ENCODE peak calls at places on chromosomes 1 and 21, in eight cellular contexts. One of them, this sample, is unnamed.

GRCh38 chr1:21536223-21536622 is 27.0 kb downstream of the ALPL start:
- DNase-seq in astrocyte: no peak
- DNase-seq in substantia nigra: no peak
- DNase-seq in SW 1271: no peak
- DNase-seq in activated CD8-positive, alpha-beta memory T cell treated with anti-CD3 and anti-CD28 coated beads, Interleukin-2, amount 10 ng/mL, durations not matched to agents 7 days and 5 days: no peak
- DNase-seq in tibial artery: peak
- DNase-seq in CD8-positive, alpha-beta memory T cell: no peak
- DNase-seq in GDM1: no peak
- DNase-seq in this sample: no peak

GRCh38 chr1:67097305-67097704 is 37.5 kb downstream of the C1orf141 start:
- DNase-seq in astrocyte: no peak
- DNase-seq in substantia nigra: no peak
- DNase-seq in SW 1271: no peak
- DNase-seq in activated CD8-positive, alpha-beta memory T cell treated with anti-CD3 and anti-CD28 coated beads, Interleukin-2, amount 10 ng/mL, durations not matched to agents 7 days and 5 days: no peak
- DNase-seq in tibial artery: no peak
- DNase-seq in CD8-positive, alpha-beta memory T cell: no peak
- DNase-seq in GDM1: no peak
- DNase-seq in this sample: no peak

GRCh38 chr1:56301791-56302190 is 277.6 kb downstream of the PLPP3 start:
- DNase-seq in astrocyte: peak
- DNase-seq in substantia nigra: no peak
- DNase-seq in SW 1271: no peak
- DNase-seq in activated CD8-positive, alpha-beta memory T cell treated with anti-CD3 and anti-CD28 coated beads, Interleukin-2, amount 10 ng/mL, durations not matched to agents 7 days and 5 days: no peak
- DNase-seq in tibial artery: no peak
- DNase-seq in CD8-positive, alpha-beta memory T cell: no peak
- DNase-seq in GDM1: no peak
- DNase-seq in this sample: no peak

GRCh38 chr21:31974454-31974985 is 101.7 kb downstream of the HUNK start:
- DNase-seq in astrocyte: no peak
- DNase-seq in substantia nigra: no peak
- DNase-seq in SW 1271: no peak
- DNase-seq in activated CD8-positive, alpha-beta memory T cell treated with anti-CD3 and anti-CD28 coated beads, Interleukin-2, amount 10 ng/mL, durations not matched to agents 7 days and 5 days: peak
- DNase-seq in tibial artery: no peak
- DNase-seq in CD8-positive, alpha-beta memory T cell: no peak
- DNase-seq in GDM1: no peak
- DNase-seq in this sample: no peak

GRCh38 chr1:228691926-228692325 is 43.4 kb upstream of the RHOU start:
- DNase-seq in astrocyte: peak
- DNase-seq in substantia nigra: no peak
- DNase-seq in SW 1271: peak
- DNase-seq in activated CD8-positive, alpha-beta memory T cell treated with anti-CD3 and anti-CD28 coated beads, Interleukin-2, amount 10 ng/mL, durations not matched to agents 7 days and 5 days: peak
- DNase-seq in tibial artery: no peak
- DNase-seq in CD8-positive, alpha-beta memory T cell: no peak
- DNase-seq in GDM1: no peak
- DNase-seq in this sample: peak

GRCh38 chr1:21742578-21742977 is 40.4 kb downstream of the USP48 start:
- DNase-seq in astrocyte: no peak
- DNase-seq in substantia nigra: no peak
- DNase-seq in SW 1271: no peak
- DNase-seq in activated CD8-positive, alpha-beta memory T cell treated with anti-CD3 and anti-CD28 coated beads, Interleukin-2, amount 10 ng/mL, durations not matched to agents 7 days and 5 days: no peak
- DNase-seq in tibial artery: no peak
- DNase-seq in CD8-positive, alpha-beta memory T cell: no peak
- DNase-seq in GDM1: no peak
- DNase-seq in this sample: no peak

GRCh38 chr1:176033474-176033873 is 173.6 kb downstream of the COP1 start:
- DNase-seq in astrocyte: peak
- DNase-seq in substantia nigra: no peak
- DNase-seq in SW 1271: no peak
- DNase-seq in activated CD8-positive, alpha-beta memory T cell treated with anti-CD3 and anti-CD28 coated beads, Interleukin-2, amount 10 ng/mL, durations not matched to agents 7 days and 5 days: no peak
- DNase-seq in tibial artery: no peak
- DNase-seq in CD8-positive, alpha-beta memory T cell: no peak
- DNase-seq in GDM1: no peak
- DNase-seq in this sample: no peak

GRCh38 chr1:53130598-53130877 is 11.9 kb downstream of the SLC1A7 start:
- DNase-seq in astrocyte: no peak
- DNase-seq in substantia nigra: no peak
- DNase-seq in SW 1271: no peak
- DNase-seq in activated CD8-positive, alpha-beta memory T cell treated with anti-CD3 and anti-CD28 coated beads, Interleukin-2, amount 10 ng/mL, durations not matched to agents 7 days and 5 days: no peak
- DNase-seq in tibial artery: peak
- DNase-seq in CD8-positive, alpha-beta memory T cell: no peak
- DNase-seq in GDM1: no peak
- DNase-seq in this sample: no peak

GRCh38 chr1:11691928-11692711 is 610 bp downstream of the DRAXIN start:
- DNase-seq in astrocyte: no peak
- DNase-seq in substantia nigra: no peak
- DNase-seq in SW 1271: no peak
- DNase-seq in activated CD8-positive, alpha-beta memory T cell treated with anti-CD3 and anti-CD28 coated beads, Interleukin-2, amount 10 ng/mL, durations not matched to agents 7 days and 5 days: no peak
- DNase-seq in tibial artery: no peak
- DNase-seq in CD8-positive, alpha-beta memory T cell: no peak
- DNase-seq in GDM1: no peak
- DNase-seq in this sample: no peak

GRCh38 chr1:74771913-74772515 is 39.1 kb downstream of the TYW3 start:
- DNase-seq in astrocyte: peak
- DNase-seq in substantia nigra: no peak
- DNase-seq in SW 1271: peak
- DNase-seq in activated CD8-positive, alpha-beta memory T cell treated with anti-CD3 and anti-CD28 coated beads, Interleukin-2, amount 10 ng/mL, durations not matched to agents 7 days and 5 days: no peak
- DNase-seq in tibial artery: no peak
- DNase-seq in CD8-positive, alpha-beta memory T cell: no peak
- DNase-seq in GDM1: no peak
- DNase-seq in this sample: no peak

GRCh38 chr1:166040223-166040622 is 126.6 kb downstream of the FAM78B start:
- DNase-seq in astrocyte: peak
- DNase-seq in substantia nigra: no peak
- DNase-seq in SW 1271: no peak
- DNase-seq in activated CD8-positive, alpha-beta memory T cell treated with anti-CD3 and anti-CD28 coated beads, Interleukin-2, amount 10 ng/mL, durations not matched to agents 7 days and 5 days: no peak
- DNase-seq in tibial artery: no peak
- DNase-seq in CD8-positive, alpha-beta memory T cell: no peak
- DNase-seq in GDM1: no peak
- DNase-seq in this sample: no peak

GRCh38 chr1:213327318-213327667 is 276.3 kb downstream of the RPS6KC1 start:
- DNase-seq in astrocyte: peak
- DNase-seq in substantia nigra: no peak
- DNase-seq in SW 1271: no peak
- DNase-seq in activated CD8-positive, alpha-beta memory T cell treated with anti-CD3 and anti-CD28 coated beads, Interleukin-2, amount 10 ng/mL, durations not matched to agents 7 days and 5 days: no peak
- DNase-seq in tibial artery: peak
- DNase-seq in CD8-positive, alpha-beta memory T cell: no peak
- DNase-seq in GDM1: peak
- DNase-seq in this sample: no peak

GRCh38 chr1:233240839-233241682 is 54.5 kb downstream of the PCNX2 start:
- DNase-seq in astrocyte: no peak
- DNase-seq in substantia nigra: no peak
- DNase-seq in SW 1271: peak
- DNase-seq in activated CD8-positive, alpha-beta memory T cell treated with anti-CD3 and anti-CD28 coated beads, Interleukin-2, amount 10 ng/mL, durations not matched to agents 7 days and 5 days: no peak
- DNase-seq in tibial artery: peak
- DNase-seq in CD8-positive, alpha-beta memory T cell: no peak
- DNase-seq in GDM1: peak
- DNase-seq in this sample: no peak

GRCh38 chr1:182111496-182111895 is 50.0 kb upstream of the ZNF648 start:
- DNase-seq in astrocyte: no peak
- DNase-seq in substantia nigra: no peak
- DNase-seq in SW 1271: no peak
- DNase-seq in activated CD8-positive, alpha-beta memory T cell treated with anti-CD3 and anti-CD28 coated beads, Interleukin-2, amount 10 ng/mL, durations not matched to agents 7 days and 5 days: peak
- DNase-seq in tibial artery: no peak
- DNase-seq in CD8-positive, alpha-beta memory T cell: no peak
- DNase-seq in GDM1: no peak
- DNase-seq in this sample: no peak

GRCh38 chr21:43757601-43758000 is 18.5 kb downstream of the CSTB start:
- DNase-seq in astrocyte: no peak
- DNase-seq in substantia nigra: no peak
- DNase-seq in SW 1271: no peak
- DNase-seq in activated CD8-positive, alpha-beta memory T cell treated with anti-CD3 and anti-CD28 coated beads, Interleukin-2, amount 10 ng/mL, durations not matched to agents 7 days and 5 days: no peak
- DNase-seq in tibial artery: no peak
- DNase-seq in CD8-positive, alpha-beta memory T cell: no peak
- DNase-seq in GDM1: no peak
- DNase-seq in this sample: no peak

GRCh38 chr1:2591581-2592261 is 5.1 kb downstream of the PRXL2B start:
- DNase-seq in astrocyte: no peak
- DNase-seq in substantia nigra: no peak
- DNase-seq in SW 1271: no peak
- DNase-seq in activated CD8-positive, alpha-beta memory T cell treated with anti-CD3 and anti-CD28 coated beads, Interleukin-2, amount 10 ng/mL, durations not matched to agents 7 days and 5 days: no peak
- DNase-seq in tibial artery: peak
- DNase-seq in CD8-positive, alpha-beta memory T cell: no peak
- DNase-seq in GDM1: no peak
- DNase-seq in this sample: no peak

GRCh38 chr1:19643602-19644419 is at the start of gene NBL1:
- DNase-seq in astrocyte: peak
- DNase-seq in substantia nigra: no peak
- DNase-seq in SW 1271: peak
- DNase-seq in activated CD8-positive, alpha-beta memory T cell treated with anti-CD3 and anti-CD28 coated beads, Interleukin-2, amount 10 ng/mL, durations not matched to agents 7 days and 5 days: peak
- DNase-seq in tibial artery: peak
- DNase-seq in CD8-positive, alpha-beta memory T cell: peak
- DNase-seq in GDM1: no peak
- DNase-seq in this sample: peak

GRCh38 chr1:2229921-2230700 is 2.0 kb downstream of the SKI start:
- DNase-seq in astrocyte: peak
- DNase-seq in substantia nigra: no peak
- DNase-seq in SW 1271: no peak
- DNase-seq in activated CD8-positive, alpha-beta memory T cell treated with anti-CD3 and anti-CD28 coated beads, Interleukin-2, amount 10 ng/mL, durations not matched to agents 7 days and 5 days: no peak
- DNase-seq in tibial artery: peak
- DNase-seq in CD8-positive, alpha-beta memory T cell: no peak
- DNase-seq in GDM1: no peak
- DNase-seq in this sample: no peak

GRCh38 chr1:209748620-209749019 is 7.2 kb upstream of the TRAF3IP3 start:
- DNase-seq in astrocyte: no peak
- DNase-seq in substantia nigra: no peak
- DNase-seq in SW 1271: no peak
- DNase-seq in activated CD8-positive, alpha-beta memory T cell treated with anti-CD3 and anti-CD28 coated beads, Interleukin-2, amount 10 ng/mL, durations not matched to agents 7 days and 5 days: no peak
- DNase-seq in tibial artery: no peak
- DNase-seq in CD8-positive, alpha-beta memory T cell: no peak
- DNase-seq in GDM1: no peak
- DNase-seq in this sample: no peak

GRCh38 chr1:109640285-109640865 is 15.5 kb upstream of the GSTM4 start:
- DNase-seq in astrocyte: no peak
- DNase-seq in substantia nigra: peak
- DNase-seq in SW 1271: peak
- DNase-seq in activated CD8-positive, alpha-beta memory T cell treated with anti-CD3 and anti-CD28 coated beads, Interleukin-2, amount 10 ng/mL, durations not matched to agents 7 days and 5 days: peak
- DNase-seq in tibial artery: peak
- DNase-seq in CD8-positive, alpha-beta memory T cell: peak
- DNase-seq in GDM1: peak
- DNase-seq in this sample: peak

GRCh38 chr1:241181471-241181870 is 175.5 kb downstream of the RGS7 start:
- DNase-seq in astrocyte: no peak
- DNase-seq in substantia nigra: no peak
- DNase-seq in SW 1271: no peak
- DNase-seq in activated CD8-positive, alpha-beta memory T cell treated with anti-CD3 and anti-CD28 coated beads, Interleukin-2, amount 10 ng/mL, durations not matched to agents 7 days and 5 days: no peak
- DNase-seq in tibial artery: no peak
- DNase-seq in CD8-positive, alpha-beta memory T cell: no peak
- DNase-seq in GDM1: no peak
- DNase-seq in this sample: no peak

GRCh38 chr1:56788102-56788501 is 31.1 kb downstream of the FYB2 start:
- DNase-seq in astrocyte: no peak
- DNase-seq in substantia nigra: no peak
- DNase-seq in SW 1271: no peak
- DNase-seq in activated CD8-positive, alpha-beta memory T cell treated with anti-CD3 and anti-CD28 coated beads, Interleukin-2, amount 10 ng/mL, durations not matched to agents 7 days and 5 days: no peak
- DNase-seq in tibial artery: no peak
- DNase-seq in CD8-positive, alpha-beta memory T cell: no peak
- DNase-seq in GDM1: no peak
- DNase-seq in this sample: no peak